ENCODE peak calls at places on chromosomes 6 and 20, in seven cellular contexts. D, Q, C, G, Y, L and E are unnamed samples.

GRCh38 chr6:43963203-43963602 is 164.0 kb downstream of the MRPL14 start:
- DNase-seq in Q (no peak), G (no peak), Y (no peak), C (no peak), D (no peak), L (no peak), E (no peak)

GRCh38 chr6:126102358-126102757 is 116.0 kb downstream of the TRMT11 start:
- DNase-seq in D (no peak), L (no peak), G (no peak), C (no peak), Y (no peak), Q (no peak), E (no peak)

GRCh38 chr6:16684896-16685554 is 76.2 kb downstream of the ATXN1 start:
- DNase-seq in G (peak), L (no peak), C (peak), Q (peak), Y (peak), D (no peak), E (no peak)

GRCh38 chr6:37145443-37145842 is 24.5 kb upstream of the PIM1 start:
- DNase-seq in D (no peak), Y (no peak), C (peak), Q (peak), L (no peak), G (peak), E (no peak)

GRCh38 chr6:145086197-145086596 is 649.1 kb downstream of the EPM2A start:
- DNase-seq in G (peak), D (no peak), Q (no peak), L (no peak), Y (no peak), C (no peak), E (no peak)

GRCh38 chr20:6081236-6081635 is 27.4 kb upstream of the LRRN4 start:
- DNase-seq in C (no peak), L (no peak), G (no peak), Y (no peak), D (no peak), Q (no peak), E (no peak)

GRCh38 chr6:149271348-149272340 is 45.9 kb upstream of the TAB2 start:
- DNase-seq in D (peak), C (no peak), Y (no peak), L (no peak), G (peak), Q (no peak), E (peak)

GRCh38 chr6:147219463-147219862 is 15.2 kb downstream of the STXBP5 start:
- DNase-seq in Y (no peak), C (no peak), D (no peak), G (no peak), Q (no peak), L (no peak), E (no peak)

GRCh38 chr20:62845818-62846527 is 15.6 kb downstream of the TCFL5 start:
- DNase-seq in G (no peak), L (no peak), Y (no peak), Q (no peak), D (no peak), C (no peak), E (no peak)

GRCh38 chr6:50443144-50443543 is 270.2 kb upstream of the TFAP2D start:
- DNase-seq in L (no peak), G (no peak), C (no peak), Y (no peak), D (no peak), Q (no peak), E (no peak)

GRCh38 chr6:2665169-2666070 is 85.3 kb downstream of the MYLK4 start:
- DNase-seq in Y (no peak), G (peak), Q (no peak), C (no peak), D (no peak), L (no peak), E (no peak)

GRCh38 chr6:93418113-93418447 is 1.3 kb downstream of the EPHA7 start:
- DNase-seq in C (no peak), G (no peak), D (no peak), Y (peak), Q (no peak), L (no peak), E (no peak)

GRCh38 chr20:37516697-37517370 is 4.2 kb upstream of the NNAT start:
- DNase-seq in C (peak), L (no peak), Q (peak), G (no peak), D (no peak), Y (no peak), E (no peak)

GRCh38 chr20:5356921-5357320 is 40.2 kb upstream of the PROKR2 start:
- DNase-seq in L (no peak), G (no peak), C (no peak), Q (no peak), Y (no peak), D (no peak), E (no peak)

GRCh38 chr6:146935489-146935888 is 268.7 kb upstream of the STXBP5 start:
- DNase-seq in C (no peak), Y (no peak), Q (no peak), G (no peak), D (no peak), L (no peak), E (no peak)

GRCh38 chr6:16089232-16089843 is 39.5 kb upstream of the MYLIP start:
- DNase-seq in D (no peak), Q (no peak), Y (no peak), C (no peak), G (no peak), L (no peak), E (no peak)

GRCh38 chr20:48102821-48103635 is 317.7 kb upstream of the SULF2 start:
- DNase-seq in D (no peak), C (no peak), L (no peak), G (no peak), Y (no peak), Q (no peak), E (no peak)

GRCh38 chr20:33664085-33664761 is 2.1 kb downstream of the C20orf144 start:
- DNase-seq in D (no peak), G (no peak), C (no peak), L (no peak), Q (no peak), Y (no peak), E (no peak)
- H3K27ac ChIP-seq in D (peak), G (peak), C (peak), L (peak), Q (peak), Y (peak), E (peak)

DNA sequence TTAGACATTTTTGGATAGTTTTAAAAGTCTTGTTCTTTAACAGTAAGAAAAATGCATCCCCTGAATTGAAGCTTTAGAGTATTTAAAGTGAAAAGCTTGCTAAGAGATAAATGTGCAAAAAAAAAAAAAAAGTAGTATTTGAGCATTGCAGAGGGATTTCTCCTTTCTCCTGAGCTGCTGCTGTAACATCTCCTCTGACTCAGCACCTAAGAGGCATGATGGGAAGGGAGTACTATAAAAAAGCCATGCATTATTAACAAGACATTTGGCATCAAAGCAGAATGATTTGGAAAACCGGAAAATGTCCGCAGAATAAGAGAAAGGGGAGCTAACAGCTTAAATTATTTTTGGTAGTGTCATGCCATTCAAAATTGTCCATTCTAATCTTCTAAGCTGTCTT is 27.9 kb downstream of the B4GALT5 start:
- DNase-seq in G (no peak), D (no peak), C (no peak), Q (no peak), L (no peak), Y (no peak), E (no peak)
- H3K27ac ChIP-seq in G (peak), D (peak), C (no peak), Q (no peak), L (no peak), Y (no peak), E (peak)

GRCh38 chr20:19745584-19745983 is 12.5 kb upstream of the RIN2 start:
- DNase-seq in D (no peak), G (no peak), L (no peak), C (no peak), Y (no peak), Q (no peak), E (no peak)
- H3K27ac ChIP-seq in D (no peak), G (no peak), L (no peak), C (no peak), Y (no peak), Q (no peak), E (no peak)

GRCh38 chr6:14964901-14965300 is 281.0 kb upstream of the JARID2 start:
- DNase-seq in D (no peak), L (no peak), C (no peak), Y (no peak), G (no peak), Q (no peak), E (no peak)
- H3K27ac ChIP-seq in D (no peak), L (no peak), C (no peak), Y (no peak), G (no peak), Q (no peak), E (no peak)

DNA sequence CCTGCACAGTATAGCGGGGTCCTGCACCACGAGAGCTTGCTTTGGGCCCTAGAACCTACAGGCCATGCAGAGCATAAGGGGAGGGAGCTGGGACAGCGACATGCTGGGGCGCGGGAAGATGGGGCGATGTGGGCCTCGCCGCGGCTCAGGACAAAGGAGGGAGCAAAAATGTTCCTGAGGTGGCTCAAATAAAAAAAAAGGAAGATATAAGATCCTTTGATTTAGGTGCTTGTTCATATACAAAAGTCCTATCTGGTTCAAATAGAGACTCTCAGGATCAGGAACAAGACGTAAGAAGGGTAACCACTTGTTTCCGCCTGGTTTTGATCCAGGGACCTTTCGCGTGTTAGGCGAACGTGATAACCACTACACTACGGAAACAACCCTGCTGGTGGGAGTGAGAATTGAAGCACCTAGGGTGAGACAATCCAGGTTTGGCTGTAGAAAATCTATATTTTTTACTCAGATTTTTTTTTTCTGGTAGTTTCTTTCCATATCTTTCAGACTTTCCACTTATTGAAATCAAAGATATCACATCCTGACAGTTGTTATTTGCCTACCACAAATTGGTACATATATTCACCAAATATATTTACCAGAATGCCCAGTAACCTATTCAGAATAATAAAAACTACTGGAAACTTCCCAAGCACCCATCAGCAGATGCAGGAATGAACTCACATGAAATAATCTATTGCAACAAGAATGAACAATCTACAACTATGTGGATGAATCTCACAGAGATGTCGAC is 177.9 kb upstream of the ZNF184 start:
- DNase-seq in C (no peak), Y (no peak), L (no peak), D (no peak), Q (no peak), G (peak), E (no peak)
- H3K27ac ChIP-seq in C (no peak), Y (no peak), L (no peak), D (no peak), Q (no peak), G (no peak), E (no peak)

GRCh38 chr6:27901801-27902200 is 10.4 kb downstream of the OR2B2 start:
- DNase-seq in G (no peak), Y (no peak), D (no peak), Q (no peak), C (no peak), L (no peak), E (no peak)
- H3K27ac ChIP-seq in G (no peak), Y (no peak), D (peak), Q (no peak), C (no peak), L (no peak), E (no peak)

DNA sequence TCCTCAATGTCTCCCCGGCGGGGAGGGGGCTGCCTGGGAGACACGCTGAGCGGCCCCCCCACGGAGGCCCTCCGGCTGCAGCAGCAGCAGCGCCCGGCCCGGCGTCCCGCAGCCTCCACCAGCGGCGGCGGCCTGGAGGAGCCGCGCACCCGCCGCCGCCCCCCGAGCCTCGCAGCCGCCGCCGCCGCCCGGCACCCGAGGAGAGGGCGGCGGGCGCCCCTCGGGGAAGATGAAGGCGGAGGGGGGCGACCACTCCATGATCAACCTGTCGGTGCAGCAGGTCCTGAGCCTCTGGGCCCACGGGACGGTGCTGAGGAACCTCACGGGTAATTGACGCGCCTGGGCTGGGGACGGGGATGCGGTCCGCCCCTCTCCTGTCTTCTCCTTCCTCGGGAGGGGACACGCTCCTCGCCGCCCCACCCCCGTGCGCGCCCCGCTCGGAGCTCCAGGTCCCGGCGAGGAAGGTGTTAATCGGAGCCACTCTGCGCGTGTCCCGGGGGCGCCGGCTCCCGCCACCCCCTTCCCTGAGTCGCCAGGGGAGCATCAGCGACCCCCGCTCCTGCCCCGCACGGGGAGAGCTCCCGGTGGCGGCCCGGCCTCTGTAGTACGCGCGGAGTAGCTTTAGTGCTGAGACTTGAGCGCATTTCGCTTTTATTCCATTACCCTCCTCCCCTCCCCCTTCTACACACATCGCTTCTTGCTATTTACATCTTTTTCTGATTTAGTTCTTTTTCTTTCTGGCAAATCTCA is 675 bp downstream of the TMEM170B start:
- DNase-seq in L (peak), G (no peak), Q (no peak), Y (no peak), C (no peak), D (peak), E (peak)
- H3K27ac ChIP-seq in L (peak), G (no peak), Q (no peak), Y (no peak), C (no peak), D (peak), E (peak)